ENCODE peak calls at places on chromosomes 7 and 10, in seven cellular contexts. E is progenitor cell of endocrine pancreas, L is NB4, D is fibroblast of lung, M is adrenal gland, S is activated B cell treated with CpG ODN at 0.5 μM for 24 hours, N is neural crest cell. J is an unnamed sample.

GRCh38 chr7:122304604-122304975 is at the start of gene FEZF1:
- DNase-seq in E (no peak), L (no peak), D (no peak), M (no peak), S (no peak), N (no peak), J (no peak)

GRCh38 chr7:17304926-17305325 is 6.5 kb downstream of the AHR start:
- DNase-seq in E (no peak), L (peak), D (peak), M (peak), S (no peak), N (no peak), J (no peak)

GRCh38 chr10:478471-479245 is 210.8 kb downstream of the DIP2C start:
- DNase-seq in E (no peak), L (no peak), D (no peak), M (no peak), S (no peak), N (no peak), J (no peak)

GRCh38 chr7:115009736-115010435 is 88.0 kb downstream of the MDFIC start:
- DNase-seq in E (no peak), L (no peak), D (peak), M (no peak), S (no peak), N (no peak), J (no peak)

GRCh38 chr10:66353422-66353821 is 572.4 kb upstream of the LRRTM3 start:
- DNase-seq in E (no peak), L (no peak), D (no peak), M (no peak), S (no peak), N (no peak), J (no peak)

GRCh38 chr7:121466455-121466854 is 70.3 kb upstream of the FAM3C start:
- DNase-seq in E (no peak), L (no peak), D (no peak), M (no peak), S (no peak), N (no peak), J (no peak)

GRCh38 chr10:88064608-88065383 is 201.4 kb downstream of the PTEN start:
- DNase-seq in E (no peak), L (peak), D (peak), M (peak), S (no peak), N (no peak), J (no peak)

GRCh38 chr7:79653136-79653631 is 199.7 kb upstream of the MAGI2 start:
- DNase-seq in E (no peak), L (no peak), D (no peak), M (no peak), S (no peak), N (no peak), J (no peak)

GRCh38 chr7:40899651-40900507 is 765.1 kb downstream of the SUGCT start:
- DNase-seq in E (no peak), L (no peak), D (peak), M (no peak), S (no peak), N (no peak), J (no peak)

GRCh38 chr10:99659868-99660366 is 608 bp downstream of the ENTPD7 start:
- DNase-seq in E (no peak), L (no peak), D (no peak), M (no peak), S (no peak), N (no peak), J (no peak)

GRCh38 chr7:47326220-47326619 is 255.7 kb downstream of the TNS3 start:
- DNase-seq in E (no peak), L (no peak), D (peak), M (no peak), S (no peak), N (no peak), J (no peak)
- TF ChIP-seq CTCF in E (peak), L (no peak), D (peak), M (no peak), S (no peak), N (peak), J (no peak)

GRCh38 chr10:78155722-78156121 is 122.1 kb downstream of the RPS24 start:
- DNase-seq in E (no peak), L (no peak), D (no peak), M (no peak), S (no peak), N (no peak), J (no peak)
- TF ChIP-seq CTCF in E (peak), L (no peak), D (no peak), M (no peak), S (no peak), N (peak), J (peak)

GRCh38 chr10:43901302-43901701 is 252.6 kb upstream of the ZNF32 start:
- DNase-seq in E (no peak), L (no peak), D (no peak), M (no peak), S (no peak), N (no peak), J (no peak)
- TF ChIP-seq CTCF in E (no peak), L (no peak), D (peak), M (no peak), S (no peak), N (no peak), J (no peak)

DNA sequence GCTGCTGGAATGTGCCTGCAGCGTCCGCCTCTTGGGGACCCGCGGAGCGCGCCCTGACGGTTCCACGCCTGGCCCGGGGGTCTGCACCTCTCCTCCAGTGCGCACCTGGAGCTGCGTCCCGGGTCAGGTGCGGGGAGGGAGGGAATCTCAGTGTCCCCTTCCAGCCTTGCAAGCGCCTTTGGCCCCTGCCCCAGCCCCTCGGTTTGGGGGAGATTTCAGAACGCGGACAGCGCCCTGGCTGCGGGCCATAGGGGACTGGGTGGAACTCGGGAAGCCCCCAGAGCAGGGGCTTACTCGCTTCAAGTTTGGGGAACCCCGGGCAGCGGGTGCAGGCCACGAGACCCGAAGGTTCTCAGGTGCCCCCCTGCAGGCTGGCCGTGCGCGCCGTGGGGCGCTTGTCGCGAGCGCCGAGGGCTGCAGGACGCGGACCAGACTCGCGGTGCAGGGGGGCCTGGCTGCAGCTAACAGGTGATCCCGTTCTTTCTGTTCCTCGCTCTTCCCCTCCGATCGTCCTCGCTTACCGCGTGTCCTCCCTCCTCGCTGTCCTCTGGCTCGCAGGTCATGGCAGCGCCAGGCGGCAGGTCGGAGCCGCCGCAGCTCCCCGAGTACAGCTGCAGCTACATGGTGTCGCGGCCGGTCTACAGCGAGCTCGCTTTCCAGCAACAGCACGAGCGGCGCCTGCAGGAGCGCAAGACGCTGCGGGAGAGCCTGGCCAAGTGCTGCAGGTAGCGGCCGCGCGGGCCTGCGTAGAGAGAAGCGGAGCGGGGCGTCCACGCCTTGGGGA is 645 bp downstream of the SLC26A4 start:
- DNase-seq in E (peak), L (peak), D (peak), M (peak), S (peak), N (peak), J (peak)
- TF ChIP-seq CTCF in E (no peak), L (no peak), D (no peak), M (peak), S (no peak), N (peak), J (no peak)

J was measured in D721Med.